ENCODE peak calls at places on chromosomes 7 and 10, in seven cellular contexts. One of them, this sample, is unnamed.

GRCh38 chr7:5218564-5219360 is 28.7 kb downstream of the WIPI2 start:
- DNase-seq in NCI-H2081: no peak
- DNase-seq in astrocyte of the spinal cord: no peak
- DNase-seq in NCI-H748 treated with DMSO at 0.1 percent for 48 hours: no peak
- DNase-seq in neuronal stem cell: no peak
- DNase-seq in NCI-H774: no peak
- DNase-seq in stimulated activated CD4-positive, alpha-beta T cell treated with anti-CD3 and anti-CD28 coated beads, Interleukin-12 subunit alpha, Interleukin-12 subunit beta, amount 100 ng/mL, for 4 hours: no peak
- DNase-seq in this sample: no peak

GRCh38 chr7:4765776-4766490 is 9.5 kb upstream of the AP5Z1 start:
- DNase-seq in NCI-H2081: no peak
- DNase-seq in astrocyte of the spinal cord: no peak
- DNase-seq in NCI-H748 treated with DMSO at 0.1 percent for 48 hours: no peak
- DNase-seq in neuronal stem cell: no peak
- DNase-seq in NCI-H774: no peak
- DNase-seq in stimulated activated CD4-positive, alpha-beta T cell treated with anti-CD3 and anti-CD28 coated beads, Interleukin-12 subunit alpha, Interleukin-12 subunit beta, amount 100 ng/mL, for 4 hours: no peak
- DNase-seq in this sample: peak

GRCh38 chr7:107725138-107725740 is 18.7 kb upstream of the CBLL1 start:
- DNase-seq in NCI-H2081: peak
- DNase-seq in astrocyte of the spinal cord: peak
- DNase-seq in NCI-H748 treated with DMSO at 0.1 percent for 48 hours: peak
- DNase-seq in neuronal stem cell: peak
- DNase-seq in NCI-H774: peak
- DNase-seq in stimulated activated CD4-positive, alpha-beta T cell treated with anti-CD3 and anti-CD28 coated beads, Interleukin-12 subunit alpha, Interleukin-12 subunit beta, amount 100 ng/mL, for 4 hours: peak
- DNase-seq in this sample: peak

GRCh38 chr10:118698421-118698820 is 56.3 kb downstream of the CACUL1 start:
- DNase-seq in NCI-H2081: no peak
- DNase-seq in astrocyte of the spinal cord: peak
- DNase-seq in NCI-H748 treated with DMSO at 0.1 percent for 48 hours: no peak
- DNase-seq in neuronal stem cell: no peak
- DNase-seq in NCI-H774: no peak
- DNase-seq in stimulated activated CD4-positive, alpha-beta T cell treated with anti-CD3 and anti-CD28 coated beads, Interleukin-12 subunit alpha, Interleukin-12 subunit beta, amount 100 ng/mL, for 4 hours: peak
- DNase-seq in this sample: no peak

GRCh38 chr10:17836917-17837316 is 27.8 kb downstream of the MRC1 start:
- DNase-seq in NCI-H2081: no peak
- DNase-seq in astrocyte of the spinal cord: peak
- DNase-seq in NCI-H748 treated with DMSO at 0.1 percent for 48 hours: no peak
- DNase-seq in neuronal stem cell: peak
- DNase-seq in NCI-H774: no peak
- DNase-seq in stimulated activated CD4-positive, alpha-beta T cell treated with anti-CD3 and anti-CD28 coated beads, Interleukin-12 subunit alpha, Interleukin-12 subunit beta, amount 100 ng/mL, for 4 hours: no peak
- DNase-seq in this sample: peak

GRCh38 chr7:5448378-5449042 is 24.9 kb upstream of the TNRC18 start:
- DNase-seq in NCI-H2081: no peak
- DNase-seq in astrocyte of the spinal cord: no peak
- DNase-seq in NCI-H748 treated with DMSO at 0.1 percent for 48 hours: no peak
- DNase-seq in neuronal stem cell: no peak
- DNase-seq in NCI-H774: no peak
- DNase-seq in stimulated activated CD4-positive, alpha-beta T cell treated with anti-CD3 and anti-CD28 coated beads, Interleukin-12 subunit alpha, Interleukin-12 subunit beta, amount 100 ng/mL, for 4 hours: no peak
- DNase-seq in this sample: peak

GRCh38 chr7:188727-189500 is 3.5 kb upstream of the FAM20C start:
- DNase-seq in NCI-H2081: no peak
- DNase-seq in astrocyte of the spinal cord: no peak
- DNase-seq in NCI-H748 treated with DMSO at 0.1 percent for 48 hours: no peak
- DNase-seq in neuronal stem cell: no peak
- DNase-seq in NCI-H774: no peak
- DNase-seq in stimulated activated CD4-positive, alpha-beta T cell treated with anti-CD3 and anti-CD28 coated beads, Interleukin-12 subunit alpha, Interleukin-12 subunit beta, amount 100 ng/mL, for 4 hours: no peak
- DNase-seq in this sample: no peak

GRCh38 chr7:128164061-128164954 is 76.8 kb upstream of the LEP start:
- DNase-seq in NCI-H2081: no peak
- DNase-seq in astrocyte of the spinal cord: peak
- DNase-seq in NCI-H748 treated with DMSO at 0.1 percent for 48 hours: no peak
- DNase-seq in neuronal stem cell: no peak
- DNase-seq in NCI-H774: no peak
- DNase-seq in stimulated activated CD4-positive, alpha-beta T cell treated with anti-CD3 and anti-CD28 coated beads, Interleukin-12 subunit alpha, Interleukin-12 subunit beta, amount 100 ng/mL, for 4 hours: no peak
- DNase-seq in this sample: no peak

GRCh38 chr10:95783741-95784140 is 27.8 kb downstream of the ENTPD1 start:
- DNase-seq in NCI-H2081: no peak
- DNase-seq in astrocyte of the spinal cord: no peak
- DNase-seq in NCI-H748 treated with DMSO at 0.1 percent for 48 hours: no peak
- DNase-seq in neuronal stem cell: no peak
- DNase-seq in NCI-H774: no peak
- DNase-seq in stimulated activated CD4-positive, alpha-beta T cell treated with anti-CD3 and anti-CD28 coated beads, Interleukin-12 subunit alpha, Interleukin-12 subunit beta, amount 100 ng/mL, for 4 hours: no peak
- DNase-seq in this sample: no peak

GRCh38 chr10:26214004-26214403 is 2.6 kb upstream of the GAD2 start:
- DNase-seq in NCI-H2081: peak
- DNase-seq in astrocyte of the spinal cord: no peak
- DNase-seq in NCI-H748 treated with DMSO at 0.1 percent for 48 hours: peak
- DNase-seq in neuronal stem cell: peak
- DNase-seq in NCI-H774: peak
- DNase-seq in stimulated activated CD4-positive, alpha-beta T cell treated with anti-CD3 and anti-CD28 coated beads, Interleukin-12 subunit alpha, Interleukin-12 subunit beta, amount 100 ng/mL, for 4 hours: no peak
- DNase-seq in this sample: peak

GRCh38 chr7:47568569-47568968 is 13.3 kb downstream of the TNS3 start:
- DNase-seq in NCI-H2081: no peak
- DNase-seq in astrocyte of the spinal cord: no peak
- DNase-seq in NCI-H748 treated with DMSO at 0.1 percent for 48 hours: no peak
- DNase-seq in neuronal stem cell: no peak
- DNase-seq in NCI-H774: no peak
- DNase-seq in stimulated activated CD4-positive, alpha-beta T cell treated with anti-CD3 and anti-CD28 coated beads, Interleukin-12 subunit alpha, Interleukin-12 subunit beta, amount 100 ng/mL, for 4 hours: no peak
- DNase-seq in this sample: no peak

This sample was measured in neural progenitor cell.